ENCODE peak calls at places on chromosomes 5 and 9, in nine cellular contexts. A, V, K, S, F, R, G, Q and J are unnamed samples.

GRCh38 chr9:88807426-88807825 is 183.8 kb upstream of the S1PR3 start:
- DNase-seq in A (no peak), V (no peak), K (no peak), S (no peak), F (no peak), R (no peak), G (no peak), Q (no peak), J (no peak)

GRCh38 chr5:102865171-102865509 is 110.0 kb downstream of the PAM start:
- DNase-seq in A (no peak), V (no peak), K (no peak), S (no peak), F (no peak), R (peak), G (no peak), Q (no peak), J (no peak)

GRCh38 chr5:143403607-143404415 is at the start of gene NR3C1:
- DNase-seq in A (peak), V (peak), K (peak), S (no peak), F (peak), R (peak), G (peak), Q (peak), J (peak)

GRCh38 chr5:54556136-54556535 is 38.6 kb downstream of the SNX18 start:
- DNase-seq in A (no peak), V (no peak), K (no peak), S (no peak), F (no peak), R (peak), G (no peak), Q (no peak), J (no peak)

GRCh38 chr9:126151671-126152050 is 175.0 kb upstream of the MVB12B start:
- DNase-seq in A (peak), V (peak), K (peak), S (no peak), F (no peak), R (no peak), G (no peak), Q (peak), J (peak)

GRCh38 chr5:124941051-124942049 is 194.9 kb upstream of the ZNF608 start:
- DNase-seq in A (no peak), V (no peak), K (no peak), S (no peak), F (no peak), R (peak), G (no peak), Q (no peak), J (no peak)

GRCh38 chr5:175252234-175252805 is 191.7 kb downstream of the DRD1 start:
- DNase-seq in A (no peak), V (no peak), K (no peak), S (no peak), F (no peak), R (peak), G (no peak), Q (no peak), J (no peak)

GRCh38 chr9:134637696-134638502 is 3.7 kb upstream of the COL5A1 start:
- DNase-seq in A (no peak), V (no peak), K (no peak), S (no peak), F (no peak), R (no peak), G (no peak), Q (no peak), J (no peak)

GRCh38 chr9:136572003-136572595 is 26.3 kb upstream of the NOTCH1 start:
- DNase-seq in A (no peak), V (no peak), K (no peak), S (no peak), F (no peak), R (no peak), G (no peak), Q (peak), J (no peak)

GRCh38 chr5:56179442-56179841 is 53.7 kb downstream of the ANKRD55 start:
- DNase-seq in A (no peak), V (no peak), K (no peak), S (no peak), F (no peak), R (no peak), G (no peak), Q (no peak), J (no peak)

GRCh38 chr5:149043641-149044040 is 19.2 kb downstream of the SH3TC2 start:
- DNase-seq in A (no peak), V (no peak), K (no peak), S (no peak), F (no peak), R (no peak), G (no peak), Q (no peak), J (no peak)